ENCODE peak calls at places on chromosome 19, in four cellular contexts. S is GM12865, E is NT2/D1, P is aorta. N is an unnamed sample.

GRCh38 chr19:45908956-45909355 is 5.6 kb downstream of the NANOS2 start:
- DNase-seq in S (no peak), E (no peak), P (no peak), N (no peak)

GRCh38 chr19:30406220-30406944 is 34.2 kb downstream of the ZNF536 start:
- DNase-seq in S (peak), E (no peak), P (no peak), N (no peak)

GRCh38 chr19:14135985-14136508 is 342 bp downstream of the ASF1B start:
- DNase-seq in S (no peak), E (no peak), P (no peak), N (no peak)

GRCh38 chr19:53333071-53333465 is 481 bp upstream of the ZNF845 start:
- DNase-seq in S (peak), E (peak), P (peak), N (peak)

GRCh38 chr19:6213696-6214585 is 65.8 kb downstream of the MLLT1 start:
- DNase-seq in S (no peak), E (no peak), P (no peak), N (no peak)

GRCh38 chr19:44735011-44735410 is 13.5 kb upstream of the BCL3 start:
- DNase-seq in S (no peak), E (no peak), P (no peak), N (no peak)

GRCh38 chr19:30447276-30447870 is 75.2 kb downstream of the ZNF536 start:
- DNase-seq in S (no peak), E (no peak), P (no peak), N (no peak)

GRCh38 chr19:47391510-47392223 is 27.7 kb downstream of the MEIS3 start:
- DNase-seq in S (peak), E (peak), P (peak), N (peak)

GRCh38 chr19:39692166-39692565 is 12.1 kb upstream of the LGALS14 start:
- DNase-seq in S (peak), E (no peak), P (no peak), N (no peak)

GRCh38 chr19:23287620-23288019 is 37.4 kb upstream of the ZNF724 start:
- DNase-seq in S (no peak), E (no peak), P (no peak), N (no peak)

GRCh38 chr19:17125052-17125727 is 49.6 kb downstream of the MYO9B start:
- DNase-seq in S (peak), E (no peak), P (no peak), N (peak)

GRCh38 chr19:17325881-17326594 is 8.6 kb downstream of the ANO8 start:
- DNase-seq in S (no peak), E (no peak), P (peak), N (peak)

GRCh38 chr19:30253581-30253996 is 118.6 kb upstream of the ZNF536 start:
- DNase-seq in S (no peak), E (no peak), P (no peak), N (peak)

GRCh38 chr19:7450243-7451223 is 38.3 kb downstream of the PEX11G start:
- DNase-seq in S (peak), E (peak), P (no peak), N (no peak)

GRCh38 chr19:6220385-6221191 is 59.2 kb downstream of the MLLT1 start:
- DNase-seq in S (no peak), E (no peak), P (peak), N (no peak)

GRCh38 chr19:45766919-45767346 is 2.1 kb downstream of the SIX5 start:
- DNase-seq in S (no peak), E (no peak), P (peak), N (no peak)

GRCh38 chr19:45632468-45633196 is 6.6 kb downstream of the EML2 start:
- DNase-seq in S (peak), E (no peak), P (peak), N (peak)

GRCh38 chr19:35436477-35437141 is 11.4 kb upstream of the FFAR2 start:
- DNase-seq in S (peak), E (no peak), P (peak), N (no peak)

GRCh38 chr19:18932216-18932841 is 8.7 kb downstream of the HOMER3 start:
- DNase-seq in S (peak), E (peak), P (peak), N (peak)

GRCh38 chr19:32824906-32825608 is 44.5 kb downstream of the SLC7A9 start:
- DNase-seq in S (no peak), E (no peak), P (no peak), N (no peak)

GRCh38 chr19:6161271-6161850 is 25.9 kb downstream of the ACSBG2 start:
- DNase-seq in S (peak), E (peak), P (no peak), N (no peak)

GRCh38 chr19:45385392-45386221 is 15.2 kb upstream of the ERCC2 start:
- DNase-seq in S (no peak), E (no peak), P (no peak), N (no peak)

GRCh38 chr19:8504171-8504570 is 1.7 kb upstream of the PRAM1 start:
- DNase-seq in S (no peak), E (no peak), P (no peak), N (no peak)

GRCh38 chr19:10736916-10737551 is 19.2 kb downstream of the DNM2 start:
- DNase-seq in S (no peak), E (no peak), P (no peak), N (no peak)

GRCh38 chr19:54252845-54253244 is 4.2 kb downstream of the LILRB5 start:
- DNase-seq in S (no peak), E (no peak), P (no peak), N (no peak)

GRCh38 chr19:15869109-15869555 is 28.7 kb downstream of the CYP4F2 start:
- DNase-seq in S (peak), E (peak), P (no peak), N (no peak)

GRCh38 chr19:43638214-43638990 is 1.2 kb downstream of the CADM4 start:
- DNase-seq in S (no peak), E (no peak), P (no peak), N (no peak)

GRCh38 chr19:43638991-43639494 is 607 bp downstream of the CADM4 start:
- DNase-seq in S (no peak), E (no peak), P (no peak), N (no peak)

GRCh38 chr19:43639507-43640423 is at the start of gene CADM4:
- DNase-seq in S (no peak), E (no peak), P (peak), N (peak)

GRCh38 chr19:43641333-43641732 is 1.7 kb upstream of the CADM4 start:
- DNase-seq in S (no peak), E (no peak), P (no peak), N (no peak)

GRCh38 chr19:43640424-43640757 is 741 bp upstream of the CADM4 start:
- DNase-seq in S (no peak), E (no peak), P (no peak), N (no peak)
- H3K4me3 ChIP-seq in S (no peak), E (peak), P (no peak), N (peak)

GRCh38 chr19:5003781-5004180 is 34.9 kb downstream of the KDM4B start:
- DNase-seq in S (no peak), E (no peak), P (no peak), N (no peak)
- H3K4me3 ChIP-seq in S (no peak), E (no peak), P (no peak), N (no peak)

GRCh38 chr19:51027126-51027806 is 850 bp upstream of the KLK11 start:
- DNase-seq in S (no peak), E (no peak), P (peak), N (no peak)
- H3K4me3 ChIP-seq in S (no peak), E (no peak), P (no peak), N (no peak)

GRCh38 chr19:3097442-3097871 is 3.3 kb downstream of the GNA11 start:
- DNase-seq in S (no peak), E (no peak), P (peak), N (no peak)

GRCh38 chr19:3098141-3098514 is 4.0 kb downstream of the GNA11 start:
- DNase-seq in S (no peak), E (no peak), P (peak), N (no peak)

GRCh38 chr19:3099347-3100145 is 5.4 kb downstream of the GNA11 start:
- DNase-seq in S (no peak), E (no peak), P (peak), N (no peak)

GRCh38 chr19:3100331-3100730 is 6.2 kb downstream of the GNA11 start:
- DNase-seq in S (no peak), E (no peak), P (peak), N (no peak)

GRCh38 chr19:3098515-3099346 is 4.6 kb downstream of the GNA11 start:
- DNase-seq in S (peak), E (no peak), P (peak), N (no peak)
- H3K4me3 ChIP-seq in S (no peak), E (no peak), P (no peak), N (peak)